ENCODE peak calls at places on chromosome 21, in seven cellular contexts. K is heart left ventricle, U is dorsolateral prefrontal cortex, W is foreskin fibroblast, H is nephron progenitor cell, R is tibial artery, B is tibial nerve. C is an unnamed sample.

GRCh38 chr21:43936186-43936967 is 71.4 kb downstream of the AGPAT3 start:
- DNase-seq in B (no peak), K (no peak), W (peak; percentile 26), U (no peak), R (no peak), H (no peak), C (no peak)

GRCh38 chr21:36859744-36860501 is 106.5 kb downstream of the HLCS start:
- DNase-seq in K (peak; percentile 86), W (peak; percentile 46), R (peak; percentile 70), H (peak; percentile 52), U (no peak), B (peak; percentile 57), C (no peak)

GRCh38 chr21:38664821-38665220 is 140.9 kb upstream of the ETS2 start:
- DNase-seq in W (peak; percentile 37), U (no peak), H (no peak), B (no peak), R (no peak), K (no peak), C (no peak)

GRCh38 chr21:36165356-36165755 is 8.7 kb downstream of the DOP1B start:
- DNase-seq in B (no peak), H (no peak), U (no peak), K (no peak), R (no peak), W (no peak), C (no peak)

GRCh38 chr21:30256100-30256499 is 26.6 kb downstream of the KRTAP24-1 start:
- DNase-seq in R (no peak), W (no peak), U (no peak), B (no peak), K (no peak), H (no peak), C (no peak)

GRCh38 chr21:43949499-43950208 is 62.5 kb upstream of the TRAPPC10 start:
- DNase-seq in R (no peak), W (no peak), K (no peak), U (no peak), H (no peak), B (no peak), C (no peak)

GRCh38 chr21:37358392-37358791 is 8.2 kb upstream of the DYRK1A start:
- DNase-seq in U (no peak), K (peak; percentile 30), R (no peak), W (peak; percentile 58), B (no peak), H (no peak), C (no peak)

GRCh38 chr21:21046063-21046462 is 47.9 kb downstream of the NCAM2 start:
- DNase-seq in H (no peak), U (no peak), K (no peak), R (no peak), W (no peak), B (no peak), C (no peak)

GRCh38 chr21:27369962-27370578 is 403.2 kb upstream of the ADAMTS5 start:
- DNase-seq in U (no peak), R (no peak), H (no peak), W (no peak), B (no peak), K (no peak), C (no peak)

GRCh38 chr21:36883532-36884486 is 82.7 kb downstream of the HLCS start:
- DNase-seq in B (no peak), K (no peak), R (no peak), U (no peak), H (no peak), W (no peak), C (no peak)

GRCh38 chr21:28993293-28993629 is 584 bp upstream of the LTN1 start:
- DNase-seq in K (no peak), R (no peak), W (no peak), U (no peak), B (no peak), H (no peak), C (no peak)

GRCh38 chr21:27359141-27359540 is 392.3 kb upstream of the ADAMTS5 start:
- DNase-seq in K (no peak), U (no peak), H (no peak), B (no peak), R (no peak), W (peak; percentile 54), C (no peak)

DNA sequence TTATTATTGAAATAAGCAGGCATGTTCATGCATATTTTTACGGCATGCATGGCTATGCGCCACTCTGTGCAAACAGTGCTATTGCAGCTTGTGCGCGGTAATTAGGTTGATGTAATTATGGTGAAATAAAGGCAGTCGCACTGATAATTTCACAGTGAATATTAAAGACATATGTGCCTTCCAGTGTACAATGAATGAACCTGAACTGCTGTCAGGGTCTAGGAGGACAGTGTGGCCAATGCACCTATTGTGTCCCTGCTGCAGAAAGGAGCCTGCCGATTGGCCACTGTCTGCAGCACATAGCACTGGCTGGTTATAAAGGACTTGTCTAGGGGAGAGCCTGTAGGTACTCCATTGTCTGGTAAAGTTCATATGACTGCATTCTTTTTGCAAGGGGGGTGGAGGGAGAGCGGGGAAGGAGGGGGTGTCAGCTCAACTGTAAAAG is 340.4 kb downstream of the USP25 start:
- DNase-seq in B (no peak), R (no peak), W (peak; percentile 48), K (no peak), H (no peak), U (peak; percentile 33), C (no peak)
- TF ChIP-seq CTCF in B (no peak), R (no peak), W (no peak), K (no peak), H (no peak), U (no peak), C (no peak)

GRCh38 chr21:46256501-46256994 is 28.0 kb upstream of the LSS start:
- DNase-seq in U (no peak), R (no peak), B (no peak), W (no peak), H (no peak), K (peak; percentile 42), C (no peak)

GRCh38 chr21:46253610-46254124 is 25.1 kb upstream of the LSS start:
- DNase-seq in H (no peak), B (no peak), R (no peak), K (no peak), U (no peak), W (peak; percentile 18), C (no peak)

GRCh38 chr21:46255166-46255565 is 26.6 kb upstream of the LSS start:
- DNase-seq in R (no peak), K (no peak), W (no peak), B (no peak), H (no peak), U (no peak), C (no peak)

GRCh38 chr21:46254208-46254975 is 25.8 kb upstream of the LSS start:
- DNase-seq in W (no peak), B (no peak), H (no peak), U (no peak), K (no peak), R (no peak), C (no peak)

DNA sequence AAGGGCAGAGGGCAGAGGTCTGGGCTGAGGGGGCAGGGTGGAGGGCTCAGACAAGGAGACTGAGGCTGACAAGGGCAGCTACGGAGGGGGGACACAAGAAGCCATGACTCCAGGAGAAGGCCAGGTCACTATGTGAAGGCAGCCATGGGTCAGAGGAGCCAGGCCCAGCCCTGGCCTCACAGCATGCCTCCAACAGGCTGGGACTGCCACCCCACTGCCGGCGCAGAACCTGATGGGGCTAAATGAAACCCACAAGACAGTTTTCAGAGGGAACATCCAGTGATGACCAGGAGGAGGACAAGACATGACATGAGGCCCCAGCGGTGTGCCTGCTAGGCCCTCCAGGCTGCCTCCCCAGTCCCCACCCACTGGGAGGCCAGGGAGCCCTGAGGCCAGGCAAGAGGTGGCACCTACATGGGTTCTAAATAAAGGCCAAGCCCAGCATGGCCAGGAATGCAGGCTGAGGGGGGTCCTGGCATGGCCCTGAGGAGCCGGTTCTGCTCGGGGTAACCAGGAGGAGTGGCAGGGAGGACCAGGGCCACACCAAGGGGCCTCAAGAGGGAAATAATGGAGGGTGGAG is 27.3 kb upstream of the LSS start:
- DNase-seq in B (no peak), W (no peak), H (no peak), K (no peak), U (no peak), R (no peak), C (no peak)
- TF ChIP-seq CTCF in B (no peak), W (no peak), H (no peak), K (no peak), U (no peak), R (no peak), C (no peak)

GRCh38 chr21:34360488-34361241 is 3.1 kb upstream of the KCNE2 start:
- DNase-seq in K (no peak), B (no peak), R (no peak), U (no peak), H (no peak), W (no peak), C (no peak)

GRCh38 chr21:34362670-34363069 is 1.1 kb upstream of the KCNE2 start:
- DNase-seq in K (no peak), B (no peak), W (no peak), R (no peak), U (no peak), H (no peak), C (no peak)

GRCh38 chr21:34364921-34365320 is 1.1 kb downstream of the KCNE2 start:
- DNase-seq in U (no peak), W (no peak), B (no peak), H (no peak), R (no peak), K (no peak), C (no peak)

GRCh38 chr21:34363733-34364132 is at the start of gene KCNE2:
- DNase-seq in B (no peak), R (no peak), W (no peak), K (no peak), U (no peak), H (no peak), C (no peak)

DNA sequence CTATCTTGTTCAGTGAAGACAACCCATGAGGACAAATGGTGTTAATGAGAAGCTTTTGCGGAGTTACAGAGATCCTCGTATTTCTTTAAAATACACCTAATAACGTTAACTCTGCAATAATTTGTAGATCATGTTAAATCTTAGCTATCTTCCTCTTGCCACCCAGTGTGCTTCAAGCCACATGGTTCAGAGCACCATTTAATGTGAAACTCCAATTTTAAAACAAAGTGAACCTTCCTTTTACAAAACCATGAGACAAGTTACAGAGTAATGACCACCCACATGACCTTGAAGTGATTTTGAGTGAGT is 1.7 kb upstream of the KCNE2 start:
- DNase-seq in H (no peak), B (no peak), K (no peak), W (no peak), R (no peak), U (no peak), C (no peak)
- TF ChIP-seq CTCF in H (peak; percentile 7), B (no peak), K (no peak), W (no peak), R (no peak), U (no peak), C (no peak)

GRCh38 chr21:41418956-41419680 is 6.9 kb upstream of the MX1 start:
- DNase-seq in R (no peak), H (no peak), W (peak; percentile 7), B (no peak), K (no peak), U (no peak), C (no peak)

GRCh38 chr21:41425954-41426655 is at the start of gene MX1:
- DNase-seq in R (peak; percentile 68), W (peak; percentile 34), B (peak; percentile 64), K (peak; percentile 81), U (peak; percentile 67), H (peak; percentile 44), C (no peak)

GRCh38 chr21:41425588-41425953 is 468 bp upstream of the MX1 start:
- DNase-seq in U (no peak), R (no peak), W (no peak), B (no peak), K (no peak), H (no peak), C (no peak)

GRCh38 chr21:41419921-41420862 is 5.8 kb upstream of the MX1 start:
- DNase-seq in B (peak; percentile 85), R (peak; percentile 85), U (peak; percentile 58), K (peak; percentile 90), W (peak; percentile 91), H (peak; percentile 64), C (peak; percentile 45)

GRCh38 chr21:41422546-41423372 is 3.3 kb upstream of the MX1 start:
- DNase-seq in W (no peak), B (no peak), H (no peak), K (no peak), U (no peak), R (no peak), C (no peak)
- TF ChIP-seq CTCF in W (no peak), B (no peak), H (no peak), K (no peak), U (no peak), R (no peak), C (no peak)

C was measured in neural crest cell.